ENCODE peak calls at places on chromosomes 7 and 10, in four cellular contexts. Q is AG04449, N is hepatocyte, O is Peyer's patch. W is an unnamed sample.

GRCh38 chr10:19638173-19638872 is 177.9 kb upstream of the PLXDC2 start:
- DNase-seq in Q (peak), N (peak), O (peak), W (peak)

GRCh38 chr10:3105166-3105565 is 37.8 kb downstream of the PFKP start:
- DNase-seq in Q (no peak), N (no peak), O (no peak), W (no peak)

GRCh38 chr7:151454306-151454705 is 14.4 kb upstream of the CRYGN start:
- DNase-seq in Q (peak), N (no peak), O (peak), W (no peak)

GRCh38 chr10:79239275-79239779 is 107.9 kb upstream of the PPIF start:
- DNase-seq in Q (no peak), N (peak), O (peak), W (peak)

GRCh38 chr7:28081016-28081415 is 99.6 kb downstream of the JAZF1 start:
- DNase-seq in Q (no peak), N (no peak), O (no peak), W (no peak)

GRCh38 chr7:92955081-92955480 is 118.7 kb upstream of the CDK6 start:
- DNase-seq in Q (no peak), N (no peak), O (no peak), W (no peak)

GRCh38 chr7:148045521-148045920 is 545.0 kb upstream of the C7orf33 start:
- DNase-seq in Q (no peak), N (no peak), O (no peak), W (no peak)

GRCh38 chr7:133753513-133753912 is 373.6 kb upstream of the LRGUK start:
- DNase-seq in Q (no peak), N (peak), O (no peak), W (no peak)

GRCh38 chr7:151019130-151019447 is 5.2 kb downstream of the ATG9B start:
- DNase-seq in Q (no peak), N (no peak), O (no peak), W (no peak)

GRCh38 chr10:11017575-11018425 is at the start of gene CELF2:
- DNase-seq in Q (no peak), N (peak), O (peak), W (no peak)

GRCh38 chr10:76675951-76676587 is 961.5 kb downstream of the KCNMA1 start:
- DNase-seq in Q (no peak), N (peak), O (peak), W (peak)

GRCh38 chr10:59109826-59110225 is 66.6 kb upstream of the PHYHIPL start:
- DNase-seq in Q (no peak), N (no peak), O (no peak), W (no peak)

GRCh38 chr10:1507436-1507835 is 229.9 kb downstream of the ADARB2 start:
- DNase-seq in Q (no peak), N (no peak), O (peak), W (no peak)

GRCh38 chr10:49678827-49679479 is 498 bp upstream of the C10orf53 start:
- DNase-seq in Q (no peak), N (no peak), O (no peak), W (no peak)

GRCh38 chr7:30427296-30428080 is 51.1 kb downstream of the NOD1 start:
- DNase-seq in Q (no peak), N (no peak), O (no peak), W (no peak)

GRCh38 chr7:26166681-26167266 is 14.8 kb downstream of the NFE2L3 start:
- DNase-seq in Q (no peak), N (no peak), O (no peak), W (no peak)

GRCh38 chr10:75717126-75717916 is 285.9 kb downstream of the LRMDA start:
- DNase-seq in Q (no peak), N (no peak), O (no peak), W (peak)

GRCh38 chr7:30849565-30849964 is 62.1 kb upstream of the AQP1 start:
- DNase-seq in Q (no peak), N (no peak), O (no peak), W (no peak)

GRCh38 chr10:79084012-79084971 is 15.5 kb downstream of the ZMIZ1 start:
- DNase-seq in Q (no peak), N (peak), O (peak), W (peak)

GRCh38 chr10:46251857-46252847 is 34.6 kb upstream of the ANTXRL start:
- DNase-seq in Q (no peak), N (no peak), O (no peak), W (no peak)

GRCh38 chr10:62459072-62459471 is 84.9 kb downstream of the ZNF365 start:
- DNase-seq in Q (no peak), N (peak), O (no peak), W (peak)

GRCh38 chr7:29807179-29807841 is 1.0 kb downstream of the WIPF3 start:
- DNase-seq in Q (no peak), N (peak), O (peak), W (no peak)

GRCh38 chr10:42933454-42934340 is 143.2 kb upstream of the RET start:
- DNase-seq in Q (no peak), N (peak), O (peak), W (peak)

GRCh38 chr7:95549818-95550529 is 46.3 kb downstream of the PDK4 start:
- DNase-seq in Q (no peak), N (peak), O (peak), W (peak)

GRCh38 chr10:116685807-116686206 is 56.6 kb downstream of the HSPA12A start:
- DNase-seq in Q (no peak), N (no peak), O (no peak), W (no peak)

GRCh38 chr10:58280982-58281752 is 12.2 kb downstream of the CISD1 start:
- DNase-seq in Q (no peak), N (no peak), O (no peak), W (no peak)

GRCh38 chr10:88033793-88034192 is 170.4 kb downstream of the PTEN start:
- DNase-seq in Q (no peak), N (no peak), O (no peak), W (no peak)

GRCh38 chr7:91326516-91327209 is 62.4 kb downstream of the FZD1 start:
- DNase-seq in Q (no peak), N (no peak), O (no peak), W (no peak)

GRCh38 chr7:12475362-12476063 is 71.8 kb upstream of the VWDE start:
- DNase-seq in Q (no peak), N (peak), O (no peak), W (peak)

GRCh38 chr7:142798451-142799438 is 28.0 kb downstream of the PRSS2 start:
- DNase-seq in Q (no peak), N (no peak), O (no peak), W (no peak)
- TF ChIP-seq CTCF in Q (no peak), N (no peak), O (no peak), W (no peak)

DNA sequence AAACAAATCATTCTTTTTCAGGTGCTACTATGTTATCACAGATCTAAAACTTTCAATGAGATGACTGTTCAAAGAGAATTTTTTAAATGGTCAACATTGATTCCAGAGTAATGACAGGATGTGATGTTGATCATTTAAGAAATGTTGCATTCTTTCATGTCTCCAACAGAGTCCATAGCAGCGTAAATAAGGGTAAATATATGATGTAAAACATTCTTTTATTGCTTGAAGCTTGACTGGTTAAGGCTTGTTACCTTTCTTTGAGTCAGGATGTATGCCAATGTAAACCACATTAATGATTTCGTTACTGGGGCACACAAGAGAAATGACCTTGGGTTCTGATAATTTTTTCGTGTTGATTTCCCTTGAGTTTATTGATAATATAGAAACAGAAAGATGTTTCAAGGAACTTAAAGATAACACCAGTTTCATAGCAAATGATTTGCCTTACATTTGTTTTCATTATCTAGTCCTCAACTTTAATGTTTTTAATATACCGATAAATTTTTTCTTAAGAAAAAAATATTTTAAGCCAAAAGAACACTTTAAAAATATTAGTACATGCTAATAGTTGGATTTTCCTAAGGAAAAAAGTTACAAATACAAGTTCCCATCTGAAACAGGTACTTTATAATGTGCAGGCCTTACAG is 3.5 kb downstream of the STK17A start:
- DNase-seq in Q (no peak), N (no peak), O (no peak), W (no peak)
- H3K4me3 ChIP-seq in Q (no peak), N (no peak), O (peak), W (no peak)

DNA sequence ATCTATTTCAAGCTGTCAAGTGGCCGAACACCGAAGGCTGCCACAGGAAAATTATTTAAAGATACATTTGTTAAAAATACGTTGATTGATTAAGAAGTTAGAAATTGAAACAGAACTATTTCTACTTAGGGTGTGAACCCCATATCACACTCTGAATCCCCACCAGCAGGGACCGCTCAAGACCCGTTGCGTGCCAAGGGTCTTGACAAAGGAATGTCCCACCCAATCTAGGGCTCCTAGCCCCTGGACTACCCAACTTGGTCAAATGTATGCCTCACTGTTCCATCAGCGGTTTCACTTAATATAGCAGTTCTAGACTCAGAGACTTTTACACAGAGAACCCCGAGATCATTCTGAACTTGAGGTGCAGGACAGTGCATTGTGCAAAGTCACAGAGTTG is 11.6 kb upstream of the PFKFB3 start:
- DNase-seq in Q (no peak), N (no peak), O (no peak), W (no peak)
- TF ChIP-seq CTCF in Q (no peak), N (no peak), O (no peak), W (no peak)

GRCh38 chr7:47038621-47039020 is 543.3 kb downstream of the TNS3 start:
- DNase-seq in Q (no peak), N (no peak), O (no peak), W (no peak)

GRCh38 chr7:47037607-47038006 is 544.3 kb downstream of the TNS3 start:
- DNase-seq in Q (no peak), N (no peak), O (no peak), W (no peak)

GRCh38 chr7:47039899-47040298 is 542.0 kb downstream of the TNS3 start:
- DNase-seq in Q (no peak), N (no peak), O (no peak), W (peak)

GRCh38 chr7:47040795-47041194 is 541.1 kb downstream of the TNS3 start:
- DNase-seq in Q (no peak), N (no peak), O (no peak), W (no peak)

DNA sequence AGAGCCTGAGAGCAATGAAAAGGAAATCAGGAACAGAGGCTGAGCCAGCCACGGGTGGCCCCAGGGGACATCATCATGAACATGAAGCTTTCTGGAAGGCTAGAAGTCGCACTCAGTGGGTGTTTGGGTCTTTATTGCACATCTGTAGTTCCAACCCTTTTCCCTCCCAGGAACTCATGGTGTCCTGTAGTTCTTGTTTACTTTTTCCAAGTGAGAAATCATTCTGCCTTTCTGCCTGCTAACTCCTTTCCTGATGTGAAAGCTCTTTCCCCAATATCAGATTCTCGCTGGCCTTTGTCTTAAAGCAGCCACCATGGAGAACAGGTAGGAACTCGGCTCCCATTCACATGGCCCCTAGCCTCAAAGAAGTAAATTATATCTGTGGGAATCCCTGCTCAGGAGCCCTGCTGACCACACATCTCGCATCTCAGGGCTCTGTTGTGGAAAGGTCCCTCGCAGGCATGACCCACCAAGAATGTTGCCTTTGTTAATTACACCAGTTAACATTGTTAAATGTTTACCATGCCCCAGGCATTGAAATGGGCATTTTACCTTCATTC is 542.7 kb downstream of the TNS3 start:
- DNase-seq in Q (no peak), N (no peak), O (no peak), W (no peak)
- H3K4me3 ChIP-seq in Q (no peak), N (no peak), O (no peak), W (no peak)

DNA sequence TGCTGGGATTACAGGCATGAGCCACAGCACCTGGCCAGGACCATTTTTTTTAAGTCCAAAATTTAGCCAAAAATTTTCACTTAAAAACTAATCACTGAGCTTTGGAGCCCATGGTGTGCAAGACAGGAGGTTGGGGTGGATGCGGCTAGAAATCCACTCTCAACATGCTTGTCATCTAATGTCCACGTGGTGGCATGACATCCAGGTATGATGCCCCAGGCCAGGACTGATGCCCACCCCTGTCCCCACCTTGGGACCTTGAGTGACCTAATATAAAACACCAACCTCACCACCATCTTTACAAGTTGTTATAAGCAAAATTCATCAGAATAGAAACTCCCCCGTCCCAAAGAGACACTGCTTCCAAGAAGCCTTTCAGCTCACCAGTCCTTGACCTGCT is 20.4 kb upstream of the IMPDH1 start:
- DNase-seq in Q (no peak), N (no peak), O (no peak), W (no peak)
- TF ChIP-seq CTCF in Q (no peak), N (no peak), O (no peak), W (no peak)

GRCh38 chr10:89861199-89861573 is 159.8 kb downstream of the KIF20B start:
- DNase-seq in Q (no peak), N (no peak), O (no peak), W (no peak)
- H3K4me3 ChIP-seq in Q (no peak), N (no peak), O (no peak), W (no peak)

DNA sequence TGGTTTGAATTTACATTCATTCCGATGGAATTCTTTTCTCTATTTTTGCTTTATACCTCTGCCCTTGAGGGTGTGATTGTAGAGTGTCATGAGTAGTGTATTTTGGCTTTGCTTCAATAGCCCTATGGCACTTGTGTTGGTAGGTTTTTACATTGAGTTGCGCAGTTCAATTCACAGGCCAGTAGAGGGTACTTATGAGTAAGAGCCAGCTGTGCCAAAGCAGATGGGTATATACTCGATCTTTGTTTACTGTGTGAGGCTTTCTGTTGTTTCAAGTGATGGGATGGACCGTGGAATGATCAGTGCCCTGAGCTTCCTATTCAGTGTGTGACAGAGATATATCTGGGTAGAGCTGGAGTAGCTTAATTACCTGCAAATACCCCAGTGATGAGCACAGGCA is 4.3 kb upstream of the AKR1C3 start:
- DNase-seq in Q (no peak), N (no peak), O (no peak), W (peak)
- TF ChIP-seq CTCF in Q (peak), N (no peak), O (no peak), W (peak)

GRCh38 chr10:109995178-109995577 is 12.6 kb upstream of the ADD3 start:
- DNase-seq in Q (no peak), N (no peak), O (no peak), W (no peak)

GRCh38 chr10:109997233-109997632 is 10.6 kb upstream of the ADD3 start:
- DNase-seq in Q (no peak), N (no peak), O (no peak), W (no peak)

GRCh38 chr10:109996766-109997171 is 11.0 kb upstream of the ADD3 start:
- DNase-seq in Q (no peak), N (peak), O (no peak), W (no peak)

GRCh38 chr10:109996225-109996624 is 11.6 kb upstream of the ADD3 start:
- DNase-seq in Q (no peak), N (peak), O (peak), W (peak)

DNA sequence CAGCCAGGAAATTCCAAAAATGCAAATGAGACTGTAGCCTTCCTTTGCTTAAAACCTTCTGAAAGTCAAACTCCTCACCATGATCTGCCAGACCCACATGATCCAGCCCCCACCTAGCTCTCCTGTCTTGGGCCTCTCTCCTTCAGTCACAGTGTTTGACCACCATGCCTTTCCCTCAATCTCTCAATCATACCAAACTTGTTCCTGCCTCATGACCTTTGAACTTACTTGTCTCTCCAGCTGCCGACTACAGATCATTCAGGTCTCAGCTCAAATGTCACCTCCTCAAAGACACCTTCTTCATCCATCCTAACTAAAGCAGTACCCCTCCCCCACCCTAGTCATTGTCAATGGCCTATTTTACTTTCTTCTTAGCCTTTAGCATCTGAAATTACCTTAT is 9.3 kb upstream of the ADD3 start:
- DNase-seq in Q (no peak), N (no peak), O (no peak), W (no peak)
- H3K4me3 ChIP-seq in Q (no peak), N (no peak), O (no peak), W (no peak)